ENCODE peak calls at places on chromosomes 4 and X, in six cellular contexts. Y is NCI-H1694 treated with DMSO at 0.1 percent for 48 hours, V is tibial artery, U is NT2/D1, N is cortex of kidney, Q is NCI-H524. X is an unnamed sample.

GRCh38 chrX:1323315-1323714 is 13.3 kb upstream of the IL3RA start:
- DNase-seq in Y (no peak), V (no peak), U (peak; percentile 61), N (no peak), Q (peak; percentile 30), X (peak; percentile 34)

GRCh38 chrX:38112566-38112965 is 106.2 kb downstream of the SYTL5 start:
- DNase-seq in Y (no peak), V (no peak), U (no peak), N (no peak), Q (no peak), X (no peak)

GRCh38 chrX:150416469-150416868 is 53.4 kb downstream of the MAMLD1 start:
- DNase-seq in Y (no peak), V (no peak), U (no peak), N (no peak), Q (no peak), X (no peak)

GRCh38 chr4:110096406-110096805 is 102.0 kb downstream of the ELOVL6 start:
- DNase-seq in Y (no peak), V (no peak), U (no peak), N (no peak), Q (no peak), X (no peak)

GRCh38 chrX:136397001-136397400 is 90.7 kb upstream of the BRS3 start:
- DNase-seq in Y (no peak), V (no peak), U (no peak), N (no peak), Q (no peak), X (no peak)

GRCh38 chr4:73068496-73069337 is 799 bp downstream of the COX18 start:
- DNase-seq in Y (peak; percentile 39), V (no peak), U (peak; percentile 8), N (no peak), Q (peak; percentile 18), X (peak; percentile 44)

GRCh38 chr4:89305028-89305427 is 2.6 kb downstream of the GPRIN3 start:
- DNase-seq in Y (no peak), V (no peak), U (no peak), N (no peak), Q (no peak), X (no peak)

GRCh38 chr4:7384929-7385890 is 49.5 kb downstream of the PSAPL1 start:
- DNase-seq in Y (no peak), V (peak; percentile 12), U (no peak), N (no peak), Q (no peak), X (no peak)

GRCh38 chrX:25067271-25068172 is 51.8 kb upstream of the ARX start:
- DNase-seq in Y (no peak), V (no peak), U (no peak), N (no peak), Q (no peak), X (no peak)

GRCh38 chr4:3747582-3747906 is 18.6 kb upstream of the ADRA2C start:
- DNase-seq in Y (no peak), V (no peak), U (no peak), N (no peak), Q (no peak), X (no peak)

GRCh38 chr4:155632314-155632713 is 34.3 kb upstream of the GUCY1A1 start:
- DNase-seq in Y (no peak), V (no peak), U (no peak), N (no peak), Q (no peak), X (no peak)

GRCh38 chr4:42750831-42751230 is 93.9 kb upstream of the ATP8A1 start:
- DNase-seq in Y (no peak), V (no peak), U (no peak), N (no peak), Q (no peak), X (no peak)

GRCh38 chr4:33272722-33273121 is 2552.6 kb downstream of the PCDH7 start:
- DNase-seq in Y (no peak), V (no peak), U (no peak), N (no peak), Q (no peak), X (no peak)